ENCODE peak calls at places on chromosomes 1 and 21, in five cellular contexts. L is stimulated activated CD4-positive, alpha-beta T cell treated with anti-CD3 and anti-CD28 coated beads, Interleukin-4, amount 100 ng/mL, for 24 hours; H is T-helper 17 cell; V is T-helper 9 cell; A is hepatocyte. Q is an unnamed sample.

GRCh38 chr21:16751705-16752104 is 761.1 kb upstream of the CXADR start:
- DNase-seq in L (no peak), H (no peak), V (no peak), A (no peak), Q (no peak)

GRCh38 chr1:116458695-116459094 is 85.7 kb downstream of the ATP1A1 start:
- DNase-seq in L (no peak), H (no peak), V (no peak), A (no peak), Q (no peak)

GRCh38 chr21:29893687-29894086 is 46.1 kb downstream of the GRIK1 start:
- DNase-seq in L (no peak), H (no peak), V (no peak), A (no peak), Q (no peak)

GRCh38 chr21:45328198-45329087 is 40.7 kb upstream of the POFUT2 start:
- DNase-seq in L (no peak), H (no peak), V (no peak), A (no peak), Q (no peak)

GRCh38 chr1:228486596-228487335 is 416 bp upstream of the RNF187 start:
- DNase-seq in L (peak; percentile 77), H (peak; percentile 70), V (peak; percentile 62), A (peak; percentile 63), Q (peak; percentile 92)

GRCh38 chr1:54365847-54366246 is 40.3 kb downstream of the SSBP3 start:
- DNase-seq in L (no peak), H (no peak), V (no peak), A (no peak), Q (no peak)

GRCh38 chr1:7386226-7387052 is 384.7 kb upstream of the VAMP3 start:
- DNase-seq in L (no peak), H (no peak), V (no peak), A (no peak), Q (no peak)

GRCh38 chr1:204147392-204148097 is 4.3 kb downstream of the ETNK2 start:
- DNase-seq in L (no peak), H (no peak), V (no peak), A (no peak), Q (no peak)

GRCh38 chr1:81582467-81582986 is 218.2 kb upstream of the ADGRL2 start:
- DNase-seq in L (no peak), H (no peak), V (no peak), A (no peak), Q (no peak)

GRCh38 chr1:28835237-28835650 is 23.3 kb downstream of the OPRD1 start:
- DNase-seq in L (no peak), H (no peak), V (no peak), A (no peak), Q (no peak)

GRCh38 chr21:44887807-44888580 is 14.5 kb upstream of the PTTG1IP start:
- DNase-seq in L (no peak), H (no peak), V (no peak), A (no peak), Q (no peak)

GRCh38 chr1:22750671-22751016 is 40.0 kb downstream of the EPHB2 start:
- DNase-seq in L (no peak), H (no peak), V (no peak), A (peak; percentile 51), Q (no peak)

Q was measured in activated T-cell treated with anti-CD3 and anti-CD28 coated beads, Interleukin-2, amount 50 U/mL, for 48 hours.